ENCODE peak calls at places on chromosomes 2 and 18, in eight cellular contexts. One of them, this sample, is unnamed.

GRCh38 chr2:150681120-150681796 is 193.8 kb upstream of the RND3 start:
- DNase-seq in MM.1S: no peak
- DNase-seq in pancreas: no peak
- DNase-seq in WERI-Rb-1: no peak
- DNase-seq in Jurkat, Clone E6-1: no peak
- DNase-seq in gastrocnemius medialis: no peak
- DNase-seq in cardiac fibroblast: peak
- DNase-seq in GM23248: peak
- DNase-seq in this sample: peak

GRCh38 chr2:165868211-165868610 is 74.2 kb upstream of the GALNT3 start:
- DNase-seq in WERI-Rb-1: no peak
- DNase-seq in MM.1S: no peak
- DNase-seq in gastrocnemius medialis: no peak
- DNase-seq in GM23248: peak
- DNase-seq in Jurkat, Clone E6-1: no peak
- DNase-seq in pancreas: no peak
- DNase-seq in cardiac fibroblast: peak
- DNase-seq in this sample: no peak

GRCh38 chr2:146982393-146982846 is 862.4 kb upstream of the ACVR2A start:
- DNase-seq in gastrocnemius medialis: peak
- DNase-seq in pancreas: peak
- DNase-seq in MM.1S: no peak
- DNase-seq in cardiac fibroblast: peak
- DNase-seq in GM23248: peak
- DNase-seq in WERI-Rb-1: no peak
- DNase-seq in Jurkat, Clone E6-1: no peak
- DNase-seq in this sample: peak

GRCh38 chr18:7626922-7627440 is 59.9 kb downstream of the PTPRM start:
- DNase-seq in MM.1S: no peak
- DNase-seq in Jurkat, Clone E6-1: no peak
- DNase-seq in pancreas: no peak
- DNase-seq in cardiac fibroblast: peak
- DNase-seq in WERI-Rb-1: no peak
- DNase-seq in GM23248: peak
- DNase-seq in gastrocnemius medialis: no peak
- DNase-seq in this sample: peak

GRCh38 chr18:59918320-59918755 is 18.5 kb downstream of the PMAIP1 start:
- DNase-seq in cardiac fibroblast: peak
- DNase-seq in Jurkat, Clone E6-1: no peak
- DNase-seq in WERI-Rb-1: peak
- DNase-seq in MM.1S: no peak
- DNase-seq in gastrocnemius medialis: peak
- DNase-seq in pancreas: no peak
- DNase-seq in GM23248: peak
- DNase-seq in this sample: peak

GRCh38 chr2:121721926-121722325 is 14.7 kb downstream of the NIFK start:
- DNase-seq in GM23248: peak
- DNase-seq in Jurkat, Clone E6-1: no peak
- DNase-seq in cardiac fibroblast: peak
- DNase-seq in WERI-Rb-1: no peak
- DNase-seq in gastrocnemius medialis: no peak
- DNase-seq in MM.1S: no peak
- DNase-seq in pancreas: no peak
- DNase-seq in this sample: peak

GRCh38 chr18:63119647-63120046 is 199.9 kb downstream of the BCL2 start:
- DNase-seq in pancreas: no peak
- DNase-seq in gastrocnemius medialis: peak
- DNase-seq in cardiac fibroblast: peak
- DNase-seq in GM23248: peak
- DNase-seq in MM.1S: no peak
- DNase-seq in Jurkat, Clone E6-1: no peak
- DNase-seq in WERI-Rb-1: peak
- DNase-seq in this sample: peak

GRCh38 chr2:101114815-101115214 is 36.4 kb downstream of the TBC1D8 start:
- DNase-seq in WERI-Rb-1: peak
- DNase-seq in MM.1S: no peak
- DNase-seq in Jurkat, Clone E6-1: no peak
- DNase-seq in cardiac fibroblast: no peak
- DNase-seq in GM23248: no peak
- DNase-seq in gastrocnemius medialis: peak
- DNase-seq in pancreas: no peak
- DNase-seq in this sample: no peak

GRCh38 chr18:59665057-59666007 is 31.9 kb downstream of the CCBE1 start:
- DNase-seq in GM23248: peak
- DNase-seq in pancreas: no peak
- DNase-seq in gastrocnemius medialis: no peak
- DNase-seq in MM.1S: no peak
- DNase-seq in cardiac fibroblast: peak
- DNase-seq in WERI-Rb-1: no peak
- DNase-seq in Jurkat, Clone E6-1: no peak
- DNase-seq in this sample: no peak

GRCh38 chr2:149572102-149572953 is 15.2 kb downstream of the MMADHC start:
- DNase-seq in MM.1S: no peak
- DNase-seq in WERI-Rb-1: no peak
- DNase-seq in cardiac fibroblast: no peak
- DNase-seq in pancreas: no peak
- DNase-seq in GM23248: peak
- DNase-seq in gastrocnemius medialis: peak
- DNase-seq in Jurkat, Clone E6-1: no peak
- DNase-seq in this sample: no peak

GRCh38 chr2:231711677-231712461 is 3.5 kb downstream of the PTMA start:
- DNase-seq in GM23248: no peak
- DNase-seq in Jurkat, Clone E6-1: no peak
- DNase-seq in pancreas: no peak
- DNase-seq in cardiac fibroblast: no peak
- DNase-seq in WERI-Rb-1: no peak
- DNase-seq in MM.1S: no peak
- DNase-seq in gastrocnemius medialis: no peak
- DNase-seq in this sample: no peak

GRCh38 chr18:21991897-21992296 is 177.5 kb upstream of the GATA6 start:
- DNase-seq in WERI-Rb-1: no peak
- DNase-seq in Jurkat, Clone E6-1: no peak
- DNase-seq in MM.1S: no peak
- DNase-seq in gastrocnemius medialis: no peak
- DNase-seq in cardiac fibroblast: no peak
- DNase-seq in pancreas: no peak
- DNase-seq in GM23248: no peak
- DNase-seq in this sample: peak

GRCh38 chr2:38516122-38516521 is 86.6 kb downstream of the HNRNPLL start:
- DNase-seq in WERI-Rb-1: no peak
- DNase-seq in gastrocnemius medialis: no peak
- DNase-seq in MM.1S: no peak
- DNase-seq in pancreas: no peak
- DNase-seq in cardiac fibroblast: no peak
- DNase-seq in Jurkat, Clone E6-1: no peak
- DNase-seq in GM23248: no peak
- DNase-seq in this sample: no peak

GRCh38 chr2:192669505-192670082 is 474.9 kb upstream of the TMEFF2 start:
- DNase-seq in pancreas: no peak
- DNase-seq in Jurkat, Clone E6-1: no peak
- DNase-seq in GM23248: no peak
- DNase-seq in cardiac fibroblast: no peak
- DNase-seq in WERI-Rb-1: no peak
- DNase-seq in gastrocnemius medialis: no peak
- DNase-seq in MM.1S: no peak
- DNase-seq in this sample: no peak

GRCh38 chr2:71833855-71834554 is 313.7 kb downstream of the CYP26B1 start:
- DNase-seq in GM23248: peak
- DNase-seq in Jurkat, Clone E6-1: no peak
- DNase-seq in pancreas: no peak
- DNase-seq in gastrocnemius medialis: peak
- DNase-seq in cardiac fibroblast: peak
- DNase-seq in WERI-Rb-1: no peak
- DNase-seq in MM.1S: no peak
- DNase-seq in this sample: no peak

GRCh38 chr2:152034257-152034801 is 64.5 kb downstream of the CACNB4 start:
- DNase-seq in GM23248: no peak
- DNase-seq in gastrocnemius medialis: no peak
- DNase-seq in WERI-Rb-1: no peak
- DNase-seq in pancreas: no peak
- DNase-seq in Jurkat, Clone E6-1: no peak
- DNase-seq in MM.1S: no peak
- DNase-seq in cardiac fibroblast: no peak
- DNase-seq in this sample: no peak

GRCh38 chr18:12836551-12836950 is 47.5 kb downstream of the PTPN2 start:
- DNase-seq in Jurkat, Clone E6-1: no peak
- DNase-seq in GM23248: no peak
- DNase-seq in cardiac fibroblast: no peak
- DNase-seq in WERI-Rb-1: no peak
- DNase-seq in pancreas: no peak
- DNase-seq in gastrocnemius medialis: no peak
- DNase-seq in MM.1S: no peak
- DNase-seq in this sample: peak

GRCh38 chr18:12839057-12839525 is 44.9 kb downstream of the PTPN2 start:
- DNase-seq in pancreas: no peak
- DNase-seq in MM.1S: peak
- DNase-seq in Jurkat, Clone E6-1: no peak
- DNase-seq in GM23248: peak
- DNase-seq in gastrocnemius medialis: no peak
- DNase-seq in WERI-Rb-1: no peak
- DNase-seq in cardiac fibroblast: no peak
- DNase-seq in this sample: peak

GRCh38 chr18:12837747-12838146 is 46.3 kb downstream of the PTPN2 start:
- DNase-seq in pancreas: no peak
- DNase-seq in gastrocnemius medialis: no peak
- DNase-seq in Jurkat, Clone E6-1: no peak
- DNase-seq in WERI-Rb-1: no peak
- DNase-seq in cardiac fibroblast: peak
- DNase-seq in GM23248: peak
- DNase-seq in MM.1S: no peak
- DNase-seq in this sample: no peak

GRCh38 chr18:12839526-12840196 is 44.4 kb downstream of the PTPN2 start:
- DNase-seq in MM.1S: peak
- DNase-seq in pancreas: no peak
- DNase-seq in WERI-Rb-1: no peak
- DNase-seq in cardiac fibroblast: peak
- DNase-seq in Jurkat, Clone E6-1: peak
- DNase-seq in gastrocnemius medialis: no peak
- DNase-seq in GM23248: peak
- DNase-seq in this sample: peak

DNA sequence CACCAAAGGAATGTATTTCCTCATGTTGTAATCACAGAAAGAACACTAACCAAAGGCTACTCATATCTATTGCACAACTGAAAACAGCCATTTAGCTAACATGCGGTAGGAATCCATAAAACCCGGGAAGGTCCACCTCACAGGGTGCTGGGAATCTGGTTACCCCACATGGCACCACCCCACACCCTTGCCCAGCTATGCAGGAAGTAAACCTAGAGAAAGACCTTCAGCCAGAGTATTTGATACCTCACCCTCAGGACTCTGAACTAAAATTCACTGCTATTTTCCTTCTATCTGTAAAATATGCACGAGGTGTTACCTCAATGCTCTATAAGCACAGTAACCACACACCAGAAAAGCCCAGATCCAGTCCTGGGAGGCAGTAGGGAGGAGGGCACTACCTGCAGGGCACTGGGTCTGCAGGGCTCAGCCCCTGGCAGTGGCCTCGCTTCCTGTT is 45.8 kb downstream of the PTPN2 start:
- DNase-seq in gastrocnemius medialis: peak
- DNase-seq in WERI-Rb-1: no peak
- DNase-seq in GM23248: peak
- DNase-seq in MM.1S: peak
- DNase-seq in pancreas: peak
- DNase-seq in Jurkat, Clone E6-1: no peak
- DNase-seq in cardiac fibroblast: peak
- DNase-seq in this sample: peak
- H3K4me3 ChIP-seq in gastrocnemius medialis: no peak
- H3K4me3 ChIP-seq in WERI-Rb-1: no peak
- H3K4me3 ChIP-seq in GM23248: peak
- H3K4me3 ChIP-seq in MM.1S: peak
- H3K4me3 ChIP-seq in pancreas: peak
- H3K4me3 ChIP-seq in Jurkat, Clone E6-1: no peak
- H3K4me3 ChIP-seq in cardiac fibroblast: no peak
- H3K4me3 ChIP-seq in this sample: no peak

GRCh38 chr2:241035818-241036396 is 37.5 kb downstream of the SNED1 start:
- DNase-seq in cardiac fibroblast: no peak
- DNase-seq in WERI-Rb-1: no peak
- DNase-seq in Jurkat, Clone E6-1: no peak
- DNase-seq in GM23248: no peak
- DNase-seq in gastrocnemius medialis: no peak
- DNase-seq in MM.1S: no peak
- DNase-seq in pancreas: no peak
- DNase-seq in this sample: no peak
- H3K4me3 ChIP-seq in cardiac fibroblast: no peak
- H3K4me3 ChIP-seq in WERI-Rb-1: no peak
- H3K4me3 ChIP-seq in Jurkat, Clone E6-1: no peak
- H3K4me3 ChIP-seq in GM23248: no peak
- H3K4me3 ChIP-seq in gastrocnemius medialis: peak
- H3K4me3 ChIP-seq in MM.1S: peak
- H3K4me3 ChIP-seq in pancreas: peak
- H3K4me3 ChIP-seq in this sample: no peak

GRCh38 chr2:65204461-65205230 is 23.0 kb upstream of the ACTR2 start:
- DNase-seq in MM.1S: peak
- DNase-seq in WERI-Rb-1: no peak
- DNase-seq in GM23248: no peak
- DNase-seq in Jurkat, Clone E6-1: no peak
- DNase-seq in cardiac fibroblast: no peak
- DNase-seq in gastrocnemius medialis: no peak
- DNase-seq in pancreas: no peak
- DNase-seq in this sample: no peak
- H3K4me3 ChIP-seq in MM.1S: no peak
- H3K4me3 ChIP-seq in WERI-Rb-1: no peak
- H3K4me3 ChIP-seq in GM23248: no peak
- H3K4me3 ChIP-seq in Jurkat, Clone E6-1: no peak
- H3K4me3 ChIP-seq in cardiac fibroblast: no peak
- H3K4me3 ChIP-seq in gastrocnemius medialis: no peak
- H3K4me3 ChIP-seq in pancreas: no peak
- H3K4me3 ChIP-seq in this sample: peak

GRCh38 chr2:45567974-45568789 is 42.9 kb downstream of the SRBD1 start:
- DNase-seq in cardiac fibroblast: peak
- DNase-seq in MM.1S: peak
- DNase-seq in GM23248: no peak
- DNase-seq in Jurkat, Clone E6-1: peak
- DNase-seq in pancreas: no peak
- DNase-seq in WERI-Rb-1: no peak
- DNase-seq in gastrocnemius medialis: no peak
- DNase-seq in this sample: no peak
- H3K4me3 ChIP-seq in cardiac fibroblast: no peak
- H3K4me3 ChIP-seq in MM.1S: peak
- H3K4me3 ChIP-seq in GM23248: no peak
- H3K4me3 ChIP-seq in Jurkat, Clone E6-1: peak
- H3K4me3 ChIP-seq in pancreas: peak
- H3K4me3 ChIP-seq in WERI-Rb-1: no peak
- H3K4me3 ChIP-seq in gastrocnemius medialis: no peak
- H3K4me3 ChIP-seq in this sample: no peak

DNA sequence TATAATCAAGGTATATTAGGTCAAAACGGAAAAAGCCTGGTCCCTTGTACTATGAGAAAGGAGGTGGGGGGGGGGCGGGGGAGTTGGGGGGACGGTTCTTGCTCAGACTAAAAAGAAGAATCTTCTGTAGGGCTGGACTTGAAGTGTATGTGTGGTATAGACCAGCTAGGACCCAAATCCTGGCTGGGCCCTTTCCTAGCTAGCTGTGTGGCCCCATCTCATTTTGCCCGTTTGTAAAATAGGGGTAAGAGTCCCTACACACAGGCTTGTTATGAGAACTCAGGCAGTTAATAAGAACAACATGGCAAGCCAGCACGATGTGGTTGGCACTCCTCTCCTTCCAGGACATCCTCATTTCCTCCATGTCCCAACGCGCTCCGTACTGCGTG is 1.1 kb downstream of the EVA1A start:
- DNase-seq in GM23248: no peak
- DNase-seq in MM.1S: no peak
- DNase-seq in gastrocnemius medialis: no peak
- DNase-seq in WERI-Rb-1: no peak
- DNase-seq in cardiac fibroblast: no peak
- DNase-seq in pancreas: no peak
- DNase-seq in Jurkat, Clone E6-1: no peak
- DNase-seq in this sample: no peak
- H3K4me3 ChIP-seq in GM23248: peak
- H3K4me3 ChIP-seq in MM.1S: peak
- H3K4me3 ChIP-seq in gastrocnemius medialis: peak
- H3K4me3 ChIP-seq in WERI-Rb-1: no peak
- H3K4me3 ChIP-seq in cardiac fibroblast: peak
- H3K4me3 ChIP-seq in pancreas: peak
- H3K4me3 ChIP-seq in Jurkat, Clone E6-1: no peak
- H3K4me3 ChIP-seq in this sample: peak